ENCODE peak calls at places on chromosomes 16 and 17, in eight cellular contexts. Q is adrenal gland; I is CD8-positive, alpha-beta T cell; J is K562; G is CD4-positive, alpha-beta T cell; D is neural progenitor cell; P is WERI-Rb-1; T is stomach. O is an unnamed sample.

GRCh38 chr16:23857901-23858300 is 22.1 kb downstream of the PRKCB start:
- DNase-seq in Q (no peak), I (no peak), J (no peak), G (no peak), D (no peak), P (no peak), T (no peak), O (no peak)

GRCh38 chr17:50909765-50910661 is 43.9 kb upstream of the TOB1 start:
- DNase-seq in Q (no peak), I (peak; percentile 77), J (no peak), G (peak; percentile 80), D (no peak), P (no peak), T (no peak), O (no peak)

GRCh38 chr16:75064403-75065148 is 52.0 kb downstream of the LDHD start:
- DNase-seq in Q (no peak), I (peak; percentile 15), J (no peak), G (no peak), D (no peak), P (no peak), T (peak; percentile 76), O (no peak)

GRCh38 chr16:85475233-85475632 is 137.9 kb upstream of the GSE1 start:
- DNase-seq in Q (peak; percentile 61), I (no peak), J (no peak), G (no peak), D (no peak), P (no peak), T (no peak), O (no peak)

GRCh38 chr17:9982159-9982558 is 77.1 kb upstream of the RCVRN start:
- DNase-seq in Q (no peak), I (no peak), J (peak; percentile 7), G (no peak), D (peak; percentile 50), P (peak; percentile 37), T (no peak), O (no peak)

GRCh38 chr17:19728114-19728495 is 11.7 kb upstream of the SLC47A2 start:
- DNase-seq in Q (peak; percentile 96), I (no peak), J (no peak), G (no peak), D (no peak), P (no peak), T (peak; percentile 88), O (peak; percentile 16)

GRCh38 chr16:83031524-83031923 is 404.8 kb downstream of the CDH13 start:
- DNase-seq in Q (no peak), I (no peak), J (no peak), G (no peak), D (no peak), P (no peak), T (no peak), O (peak; percentile 58)

GRCh38 chr17:50647187-50647586 is 12.5 kb downstream of the ABCC3 start:
- DNase-seq in Q (no peak), I (no peak), J (no peak), G (no peak), D (no peak), P (peak; percentile 76), T (no peak), O (no peak)

GRCh38 chr17:29180051-29180787 is at the start of gene MYO18A:
- DNase-seq in Q (peak; percentile 83), I (peak; percentile 80), J (peak; percentile 86), G (peak; percentile 70), D (peak; percentile 94), P (peak; percentile 74), T (peak; percentile 85), O (peak; percentile 31)

GRCh38 chr16:79272141-79272577 is 328.4 kb downstream of the MAF start:
- DNase-seq in Q (no peak), I (peak; percentile 41), J (no peak), G (peak; percentile 44), D (no peak), P (no peak), T (no peak), O (no peak)

GRCh38 chr17:46771601-46772012 is 46.9 kb downstream of the WNT3 start:
- DNase-seq in Q (no peak), I (no peak), J (peak; percentile 83), G (no peak), D (no peak), P (peak; percentile 73), T (peak; percentile 26), O (no peak)

GRCh38 chr16:58628845-58629680 is 563 bp downstream of the CNOT1 start:
- DNase-seq in Q (peak; percentile 62), I (peak; percentile 49), J (peak; percentile 42), G (peak; percentile 51), D (peak; percentile 43), P (peak; percentile 43), T (peak; percentile 64), O (no peak)

GRCh38 chr17:43599835-43600234 is 53.7 kb upstream of the ETV4 start:
- DNase-seq in Q (peak; percentile 71), I (no peak), J (no peak), G (no peak), D (no peak), P (no peak), T (no peak), O (peak; percentile 73)

GRCh38 chr17:43217614-43218087 is 6.0 kb downstream of the TMEM106A start:
- DNase-seq in Q (no peak), I (peak; percentile 10), J (no peak), G (no peak), D (no peak), P (peak; percentile 5), T (no peak), O (no peak)

GRCh38 chr16:49857423-49858181 is 1.7 kb upstream of the ZNF423 start:
- DNase-seq in Q (peak; percentile 39), I (peak; percentile 41), J (peak; percentile 86), G (peak; percentile 29), D (peak; percentile 85), P (peak; percentile 88), T (peak; percentile 56), O (peak; percentile 46)

GRCh38 chr17:30113213-30113612 is 3.4 kb upstream of the NSRP1 start:
- DNase-seq in Q (no peak), I (no peak), J (no peak), G (no peak), D (no peak), P (no peak), T (peak; percentile 65), O (no peak)

GRCh38 chr16:54436342-54436741 is 149.8 kb upstream of the IRX3 start:
- DNase-seq in Q (no peak), I (no peak), J (no peak), G (no peak), D (no peak), P (no peak), T (no peak), O (no peak)

GRCh38 chr16:54434859-54435258 is 148.3 kb upstream of the IRX3 start:
- DNase-seq in Q (no peak), I (no peak), J (no peak), G (no peak), D (no peak), P (no peak), T (no peak), O (no peak)

GRCh38 chr16:54437361-54437760 is 150.8 kb upstream of the IRX3 start:
- DNase-seq in Q (no peak), I (no peak), J (no peak), G (no peak), D (peak; percentile 15), P (peak; percentile 53), T (no peak), O (no peak)

GRCh38 chr16:54438469-54438868 is 151.9 kb upstream of the IRX3 start:
- DNase-seq in Q (no peak), I (no peak), J (no peak), G (no peak), D (no peak), P (no peak), T (no peak), O (no peak)

GRCh38 chr16:54437921-54438320 is 151.3 kb upstream of the IRX3 start:
- DNase-seq in Q (no peak), I (no peak), J (peak; percentile 23), G (no peak), D (no peak), P (no peak), T (no peak), O (no peak)
- H3K27me3 ChIP-seq in Q (no peaks in the 10 kb centered on the region), I (no peaks in the 10 kb centered on the region), J (no peaks in the 10 kb centered on the region), G (no peaks in the 10 kb centered on the region), D (peaks cover 22% of the 10 kb centered on the region), P (no peaks in the 10 kb centered on the region), T (peaks cover 13% of the 10 kb centered on the region), O (peaks cover 2% of the 10 kb centered on the region)

DNA sequence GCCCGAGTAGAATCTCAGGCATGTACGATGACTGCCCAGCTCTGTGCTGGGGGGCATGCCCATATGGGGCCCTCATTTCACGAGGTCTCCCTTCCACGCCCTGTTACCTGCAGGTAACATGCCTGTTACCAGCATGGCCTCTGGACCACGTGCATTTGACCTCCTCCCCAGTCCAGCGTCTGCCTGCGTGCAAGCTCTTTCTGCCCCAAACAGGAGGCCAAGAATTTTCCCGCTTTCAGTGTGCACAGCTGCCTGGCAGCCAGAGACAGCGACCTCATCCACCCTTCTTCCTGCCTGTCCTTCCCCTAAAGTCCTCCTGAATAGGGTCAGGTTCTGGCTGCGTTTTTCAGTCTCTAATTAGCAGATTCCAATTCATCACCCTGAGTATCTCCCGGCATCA is 306.5 kb upstream of the ZFHX3 start:
- DNase-seq in Q (no peak), I (no peak), J (no peak), G (no peak), D (peak; percentile 63), P (no peak), T (no peak), O (no peak)
- TF ChIP-seq CTCF in Q (no peak), I (no peak), J (no peak), G (no peak), D (no peak), P (no peak), T (no peak), O (no peak)

DNA sequence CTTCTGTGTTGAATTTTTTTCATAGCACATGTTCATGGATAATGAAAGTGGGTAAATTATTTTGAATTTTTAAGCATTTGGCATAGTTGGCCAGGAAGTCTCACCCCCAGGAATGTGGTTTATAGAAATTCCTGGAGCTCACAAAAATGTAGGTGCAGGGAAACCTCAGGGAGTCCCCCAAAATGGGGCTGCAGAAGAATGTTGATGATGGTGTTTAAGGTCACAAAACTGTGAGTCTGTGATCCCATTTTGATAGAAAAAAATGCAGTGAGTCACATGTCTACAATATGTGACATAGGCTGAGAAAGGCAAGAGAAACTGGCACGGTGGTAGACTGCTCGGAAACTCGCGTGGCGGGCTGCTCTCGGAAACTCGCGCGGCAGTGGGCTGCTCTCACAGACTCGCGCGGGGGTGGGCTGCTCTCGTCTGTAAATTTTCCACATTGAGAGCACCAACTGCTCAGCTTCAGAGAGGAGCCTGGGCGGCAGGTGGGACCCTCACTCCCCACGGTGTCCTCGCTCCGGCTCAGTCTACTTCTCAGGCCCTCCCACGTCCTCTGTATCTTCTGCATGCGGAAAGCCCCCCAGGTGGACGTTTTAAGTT is 18.7 kb upstream of the MC1R start:
- DNase-seq in Q (no peak), I (no peak), J (no peak), G (no peak), D (no peak), P (no peak), T (no peak), O (no peak)
- H3K27me3 ChIP-seq in Q (no peaks in the 10 kb centered on the region), I (no peaks in the 10 kb centered on the region), J (no peaks in the 10 kb centered on the region), G (no peaks in the 10 kb centered on the region), D (no peaks in the 10 kb centered on the region), P (no peaks in the 10 kb centered on the region), T (no peaks in the 10 kb centered on the region), O (no peaks in the 10 kb centered on the region)

GRCh38 chr16:20040011-20040410 is 33.7 kb downstream of the GPR139 start:
- DNase-seq in Q (no peak), I (no peak), J (no peak), G (no peak), D (no peak), P (no peak), T (no peak), O (no peak)

GRCh38 chr16:20042848-20043247 is 30.8 kb downstream of the GPR139 start:
- DNase-seq in Q (peak; percentile 32), I (no peak), J (peak; percentile 33), G (no peak), D (no peak), P (no peak), T (no peak), O (no peak)

GRCh38 chr16:20041924-20042596 is 31.6 kb downstream of the GPR139 start:
- DNase-seq in Q (no peak), I (no peak), J (no peak), G (no peak), D (no peak), P (no peak), T (no peak), O (no peak)
- TF ChIP-seq CTCF in Q (no peak), I (no peak), J (no peak), G (no peak), D (no peak), P (no peak), T (no peak), O (no peak)

O was measured in brain microvascular endothelial cell.